ENCODE peak calls at places on chromosomes 1 and 21, in eight cellular contexts. One of them, this sample, is unnamed.

GRCh38 chr1:243542726-243543415 is 287.0 kb downstream of the SDCCAG8 start:
- DNase-seq in psoas muscle: no peak
- DNase-seq in AG09309: no peak
- DNase-seq in kidney epithelial cell: no peak
- DNase-seq in CD4-positive, alpha-beta memory T cell: no peak
- DNase-seq in upper lobe of right lung: no peak
- DNase-seq in CD8-positive, alpha-beta T cell: no peak
- DNase-seq in IMR-90: no peak
- DNase-seq in this sample: peak

GRCh38 chr1:223652436-223652901 is 13.0 kb downstream of the CAPN8 start:
- DNase-seq in upper lobe of right lung: no peak
- DNase-seq in psoas muscle: no peak
- DNase-seq in CD8-positive, alpha-beta T cell: no peak
- DNase-seq in kidney epithelial cell: no peak
- DNase-seq in AG09309: peak
- DNase-seq in IMR-90: no peak
- DNase-seq in CD4-positive, alpha-beta memory T cell: no peak
- DNase-seq in this sample: no peak

GRCh38 chr1:41751804-41752513 is 166.8 kb downstream of the HIVEP3 start:
- DNase-seq in AG09309: no peak
- DNase-seq in psoas muscle: no peak
- DNase-seq in CD4-positive, alpha-beta memory T cell: no peak
- DNase-seq in kidney epithelial cell: peak
- DNase-seq in CD8-positive, alpha-beta T cell: no peak
- DNase-seq in upper lobe of right lung: peak
- DNase-seq in IMR-90: peak
- DNase-seq in this sample: peak

GRCh38 chr1:83546863-83547262 is 452.1 kb downstream of the TTLL7 start:
- DNase-seq in upper lobe of right lung: no peak
- DNase-seq in CD8-positive, alpha-beta T cell: no peak
- DNase-seq in kidney epithelial cell: no peak
- DNase-seq in CD4-positive, alpha-beta memory T cell: no peak
- DNase-seq in AG09309: no peak
- DNase-seq in psoas muscle: no peak
- DNase-seq in IMR-90: no peak
- DNase-seq in this sample: no peak

GRCh38 chr1:48602349-48602748 is 130.3 kb upstream of the SPATA6 start:
- DNase-seq in CD8-positive, alpha-beta T cell: no peak
- DNase-seq in IMR-90: no peak
- DNase-seq in kidney epithelial cell: no peak
- DNase-seq in AG09309: no peak
- DNase-seq in upper lobe of right lung: no peak
- DNase-seq in psoas muscle: no peak
- DNase-seq in CD4-positive, alpha-beta memory T cell: no peak
- DNase-seq in this sample: no peak

GRCh38 chr1:160416369-160416768 is 16.0 kb downstream of the VANGL2 start:
- DNase-seq in CD4-positive, alpha-beta memory T cell: no peak
- DNase-seq in psoas muscle: no peak
- DNase-seq in CD8-positive, alpha-beta T cell: no peak
- DNase-seq in upper lobe of right lung: no peak
- DNase-seq in kidney epithelial cell: no peak
- DNase-seq in AG09309: no peak
- DNase-seq in IMR-90: peak
- DNase-seq in this sample: no peak

GRCh38 chr1:39205102-39205780 is 746 bp downstream of the MACF1 start:
- DNase-seq in CD4-positive, alpha-beta memory T cell: no peak
- DNase-seq in psoas muscle: peak
- DNase-seq in kidney epithelial cell: no peak
- DNase-seq in upper lobe of right lung: no peak
- DNase-seq in IMR-90: peak
- DNase-seq in AG09309: no peak
- DNase-seq in CD8-positive, alpha-beta T cell: peak
- DNase-seq in this sample: peak

GRCh38 chr1:116706123-116706522 is 38.6 kb upstream of the IGSF3 start:
- DNase-seq in IMR-90: no peak
- DNase-seq in psoas muscle: no peak
- DNase-seq in kidney epithelial cell: no peak
- DNase-seq in upper lobe of right lung: no peak
- DNase-seq in AG09309: no peak
- DNase-seq in CD8-positive, alpha-beta T cell: no peak
- DNase-seq in CD4-positive, alpha-beta memory T cell: no peak
- DNase-seq in this sample: no peak

GRCh38 chr1:101587749-101588148 is 350.9 kb downstream of the S1PR1 start:
- DNase-seq in kidney epithelial cell: no peak
- DNase-seq in upper lobe of right lung: no peak
- DNase-seq in IMR-90: peak
- DNase-seq in AG09309: no peak
- DNase-seq in psoas muscle: peak
- DNase-seq in CD8-positive, alpha-beta T cell: no peak
- DNase-seq in CD4-positive, alpha-beta memory T cell: no peak
- DNase-seq in this sample: no peak

GRCh38 chr1:24277420-24278169 is 41.6 kb upstream of the GRHL3 start:
- DNase-seq in kidney epithelial cell: no peak
- DNase-seq in CD4-positive, alpha-beta memory T cell: no peak
- DNase-seq in IMR-90: peak
- DNase-seq in AG09309: no peak
- DNase-seq in psoas muscle: no peak
- DNase-seq in upper lobe of right lung: no peak
- DNase-seq in CD8-positive, alpha-beta T cell: no peak
- DNase-seq in this sample: peak

GRCh38 chr1:117605164-117605810 is 561 bp upstream of the TENT5C start:
- DNase-seq in psoas muscle: no peak
- DNase-seq in upper lobe of right lung: no peak
- DNase-seq in CD8-positive, alpha-beta T cell: no peak
- DNase-seq in CD4-positive, alpha-beta memory T cell: no peak
- DNase-seq in IMR-90: no peak
- DNase-seq in AG09309: no peak
- DNase-seq in kidney epithelial cell: no peak
- DNase-seq in this sample: no peak

DNA sequence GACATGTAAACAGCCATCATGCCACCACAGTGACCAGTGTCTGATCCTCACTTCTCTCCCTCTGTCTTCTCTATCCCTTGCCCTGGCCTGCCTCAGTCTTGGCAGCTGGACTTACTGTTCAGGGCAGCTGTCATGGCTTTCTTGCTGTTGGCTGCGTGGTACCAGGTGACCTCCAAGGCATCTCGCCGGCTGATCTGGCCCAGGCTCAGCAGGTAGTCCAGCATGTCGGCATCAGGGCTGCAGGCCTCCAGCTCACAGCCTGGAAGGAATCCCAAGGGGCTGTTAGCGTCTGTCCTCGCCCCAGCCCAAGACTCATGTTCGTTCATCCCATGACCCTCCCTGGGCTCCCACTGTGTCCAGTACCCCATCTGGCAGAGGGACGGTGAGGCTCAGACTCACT is 3.6 kb downstream of the FAM151A start:
- DNase-seq in CD4-positive, alpha-beta memory T cell: no peak
- DNase-seq in CD8-positive, alpha-beta T cell: no peak
- DNase-seq in psoas muscle: no peak
- DNase-seq in kidney epithelial cell: no peak
- DNase-seq in AG09309: no peak
- DNase-seq in IMR-90: no peak
- DNase-seq in upper lobe of right lung: no peak
- DNase-seq in this sample: no peak
- H3K4me3 ChIP-seq in CD4-positive, alpha-beta memory T cell: no peak
- H3K4me3 ChIP-seq in CD8-positive, alpha-beta T cell: no peak
- H3K4me3 ChIP-seq in psoas muscle: no peak
- H3K4me3 ChIP-seq in kidney epithelial cell: no peak
- H3K4me3 ChIP-seq in AG09309: no peak
- H3K4me3 ChIP-seq in IMR-90: no peak
- H3K4me3 ChIP-seq in upper lobe of right lung: no peak
- H3K4me3 ChIP-seq in this sample: no peak

GRCh38 chr1:10696977-10697376 is 99.5 kb downstream of the CASZ1 start:
- DNase-seq in psoas muscle: no peak
- DNase-seq in AG09309: no peak
- DNase-seq in upper lobe of right lung: no peak
- DNase-seq in IMR-90: peak
- DNase-seq in kidney epithelial cell: no peak
- DNase-seq in CD4-positive, alpha-beta memory T cell: no peak
- DNase-seq in CD8-positive, alpha-beta T cell: no peak
- DNase-seq in this sample: no peak
- H3K4me3 ChIP-seq in psoas muscle: no peak
- H3K4me3 ChIP-seq in AG09309: no peak
- H3K4me3 ChIP-seq in upper lobe of right lung: no peak
- H3K4me3 ChIP-seq in IMR-90: no peak
- H3K4me3 ChIP-seq in kidney epithelial cell: no peak
- H3K4me3 ChIP-seq in CD4-positive, alpha-beta memory T cell: no peak
- H3K4me3 ChIP-seq in CD8-positive, alpha-beta T cell: no peak
- H3K4me3 ChIP-seq in this sample: no peak

GRCh38 chr1:97918961-97919360 is 1.9 kb downstream of the DPYD start:
- DNase-seq in IMR-90: no peak
- DNase-seq in psoas muscle: no peak
- DNase-seq in AG09309: no peak
- DNase-seq in CD4-positive, alpha-beta memory T cell: no peak
- DNase-seq in CD8-positive, alpha-beta T cell: no peak
- DNase-seq in kidney epithelial cell: no peak
- DNase-seq in upper lobe of right lung: no peak
- DNase-seq in this sample: no peak
- H3K4me3 ChIP-seq in IMR-90: peak
- H3K4me3 ChIP-seq in psoas muscle: peak
- H3K4me3 ChIP-seq in AG09309: peak
- H3K4me3 ChIP-seq in CD4-positive, alpha-beta memory T cell: peak
- H3K4me3 ChIP-seq in CD8-positive, alpha-beta T cell: no peak
- H3K4me3 ChIP-seq in kidney epithelial cell: no peak
- H3K4me3 ChIP-seq in upper lobe of right lung: peak
- H3K4me3 ChIP-seq in this sample: peak

GRCh38 chr1:30339866-30340265 is 383.5 kb downstream of the MATN1 start:
- DNase-seq in upper lobe of right lung: no peak
- DNase-seq in CD8-positive, alpha-beta T cell: no peak
- DNase-seq in psoas muscle: no peak
- DNase-seq in IMR-90: no peak
- DNase-seq in CD4-positive, alpha-beta memory T cell: no peak
- DNase-seq in kidney epithelial cell: no peak
- DNase-seq in AG09309: no peak
- DNase-seq in this sample: no peak
- H3K4me3 ChIP-seq in upper lobe of right lung: no peak
- H3K4me3 ChIP-seq in CD8-positive, alpha-beta T cell: no peak
- H3K4me3 ChIP-seq in psoas muscle: no peak
- H3K4me3 ChIP-seq in IMR-90: no peak
- H3K4me3 ChIP-seq in CD4-positive, alpha-beta memory T cell: no peak
- H3K4me3 ChIP-seq in kidney epithelial cell: no peak
- H3K4me3 ChIP-seq in AG09309: no peak
- H3K4me3 ChIP-seq in this sample: no peak

GRCh38 chr21:36700295-36700960 is 1.5 kb downstream of the SIM2 start:
- DNase-seq in CD4-positive, alpha-beta memory T cell: no peak
- DNase-seq in IMR-90: no peak
- DNase-seq in CD8-positive, alpha-beta T cell: no peak
- DNase-seq in kidney epithelial cell: no peak
- DNase-seq in upper lobe of right lung: no peak
- DNase-seq in psoas muscle: no peak
- DNase-seq in AG09309: no peak
- DNase-seq in this sample: no peak

GRCh38 chr21:36699026-36699545 is at the start of gene SIM2:
- DNase-seq in IMR-90: peak
- DNase-seq in kidney epithelial cell: no peak
- DNase-seq in upper lobe of right lung: peak
- DNase-seq in psoas muscle: no peak
- DNase-seq in AG09309: no peak
- DNase-seq in CD4-positive, alpha-beta memory T cell: no peak
- DNase-seq in CD8-positive, alpha-beta T cell: no peak
- DNase-seq in this sample: no peak

GRCh38 chr21:36700961-36701911 is 2.3 kb downstream of the SIM2 start:
- DNase-seq in upper lobe of right lung: peak
- DNase-seq in IMR-90: no peak
- DNase-seq in psoas muscle: no peak
- DNase-seq in kidney epithelial cell: no peak
- DNase-seq in AG09309: no peak
- DNase-seq in CD4-positive, alpha-beta memory T cell: no peak
- DNase-seq in CD8-positive, alpha-beta T cell: no peak
- DNase-seq in this sample: no peak

GRCh38 chr21:36698160-36699025 is 522 bp upstream of the SIM2 start:
- DNase-seq in CD4-positive, alpha-beta memory T cell: no peak
- DNase-seq in CD8-positive, alpha-beta T cell: no peak
- DNase-seq in upper lobe of right lung: peak
- DNase-seq in psoas muscle: peak
- DNase-seq in AG09309: no peak
- DNase-seq in IMR-90: peak
- DNase-seq in kidney epithelial cell: no peak
- DNase-seq in this sample: no peak

DNA sequence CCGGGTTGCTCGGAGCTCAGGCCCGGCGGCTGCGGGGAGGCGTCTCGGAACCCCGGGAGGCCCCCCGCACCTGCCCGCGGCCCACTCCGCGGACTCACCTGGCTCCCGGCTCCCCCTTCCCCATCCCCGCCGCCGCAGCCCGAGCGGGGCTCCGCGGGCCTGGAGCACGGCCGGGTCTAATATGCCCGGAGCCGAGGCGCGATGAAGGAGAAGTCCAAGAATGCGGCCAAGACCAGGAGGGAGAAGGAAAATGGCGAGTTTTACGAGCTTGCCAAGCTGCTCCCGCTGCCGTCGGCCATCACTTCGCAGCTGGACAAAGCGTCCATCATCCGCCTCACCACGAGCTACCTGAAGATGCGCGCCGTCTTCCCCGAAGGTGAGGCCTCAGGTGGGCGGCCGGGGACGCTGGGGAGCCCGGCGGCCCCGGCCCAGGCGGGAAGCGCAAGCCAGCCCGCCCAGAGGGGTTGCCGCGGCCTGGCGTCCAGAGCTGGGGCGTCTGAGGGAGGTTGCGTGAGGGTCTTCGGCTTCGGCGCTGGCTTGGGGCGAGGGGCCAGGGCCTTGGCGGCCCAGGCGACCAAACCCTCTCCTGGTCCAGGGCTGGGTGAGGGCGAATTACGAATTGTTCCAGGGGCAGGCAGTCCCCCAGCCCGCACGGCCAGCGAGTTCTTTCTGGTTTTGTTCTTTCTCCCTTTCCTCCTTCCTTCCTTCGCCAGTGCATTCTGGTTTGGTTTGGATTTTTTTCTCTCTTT is 805 bp downstream of the SIM2 start:
- DNase-seq in AG09309: no peak
- DNase-seq in CD8-positive, alpha-beta T cell: no peak
- DNase-seq in CD4-positive, alpha-beta memory T cell: no peak
- DNase-seq in upper lobe of right lung: peak
- DNase-seq in psoas muscle: no peak
- DNase-seq in kidney epithelial cell: no peak
- DNase-seq in IMR-90: no peak
- DNase-seq in this sample: no peak
- H3K4me3 ChIP-seq in AG09309: no peak
- H3K4me3 ChIP-seq in CD8-positive, alpha-beta T cell: no peak
- H3K4me3 ChIP-seq in CD4-positive, alpha-beta memory T cell: no peak
- H3K4me3 ChIP-seq in upper lobe of right lung: no peak
- H3K4me3 ChIP-seq in psoas muscle: peak
- H3K4me3 ChIP-seq in kidney epithelial cell: peak
- H3K4me3 ChIP-seq in IMR-90: peak
- H3K4me3 ChIP-seq in this sample: no peak

GRCh38 chr21:33032434-33033047 is 6.8 kb downstream of the OLIG2 start:
- DNase-seq in upper lobe of right lung: no peak
- DNase-seq in psoas muscle: no peak
- DNase-seq in AG09309: no peak
- DNase-seq in IMR-90: no peak
- DNase-seq in CD8-positive, alpha-beta T cell: no peak
- DNase-seq in CD4-positive, alpha-beta memory T cell: no peak
- DNase-seq in kidney epithelial cell: no peak
- DNase-seq in this sample: no peak
- H3K4me3 ChIP-seq in upper lobe of right lung: no peak
- H3K4me3 ChIP-seq in psoas muscle: no peak
- H3K4me3 ChIP-seq in AG09309: no peak
- H3K4me3 ChIP-seq in IMR-90: no peak
- H3K4me3 ChIP-seq in CD8-positive, alpha-beta T cell: no peak
- H3K4me3 ChIP-seq in CD4-positive, alpha-beta memory T cell: no peak
- H3K4me3 ChIP-seq in kidney epithelial cell: no peak
- H3K4me3 ChIP-seq in this sample: no peak

This sample was measured in GM12865.